ENCODE peak calls at places on chromosomes 2 and 18, in six cellular contexts. Y is adrenal gland; N is stimulated activated CD8-positive, alpha-beta memory T cell treated with anti-CD3 and anti-CD28 coated beads, Interleukin-15, amount 100 ng/mL, for 1 hour; K is stimulated activated CD4-positive, alpha-beta T cell treated with anti-CD3 and anti-CD28 coated beads, Interleukin-4, amount 100 ng/mL, for 1 hour; B is left cardiac atrium; U is NCI-H510A treated with DMSO at 0.1 percent for 48 hours. Q is an unnamed sample.

GRCh38 chr2:73728711-73729110 is 8.4 kb downstream of the TPRKB start:
- DNase-seq in B (no peak), N (no peak), K (no peak), Y (no peak), U (no peak), Q (no peak)

GRCh38 chr2:45177870-45178269 is 168.6 kb upstream of the SIX2 start:
- DNase-seq in N (no peak), U (no peak), Y (no peak), B (no peak), K (no peak), Q (no peak)

GRCh38 chr2:27960237-27960912 is 69.8 kb downstream of the BABAM2 start:
- DNase-seq in N (no peak), U (no peak), B (no peak), Y (no peak), K (no peak), Q (no peak)

GRCh38 chr2:45992021-45992745 is 305.0 kb upstream of the EPAS1 start:
- DNase-seq in B (peak; percentile 63), U (no peak), N (no peak), K (no peak), Y (peak; percentile 46), Q (no peak)

GRCh38 chr2:62595468-62595867 is 89.5 kb upstream of the TMEM17 start:
- DNase-seq in K (no peak), Y (no peak), N (no peak), U (no peak), B (no peak), Q (no peak)

GRCh38 chr2:53787255-53787910 is 539 bp downstream of the ERLEC1 start:
- DNase-seq in B (no peak), Y (no peak), N (no peak), K (no peak), U (peak; percentile 14), Q (no peak)

GRCh38 chr2:71861186-71862160 is 286.2 kb downstream of the CYP26B1 start:
- DNase-seq in B (no peak), K (no peak), U (peak; percentile 44), Y (no peak), N (no peak), Q (no peak)

GRCh38 chr2:8437228-8437948 is 244.5 kb upstream of the ID2 start:
- DNase-seq in K (no peak), N (no peak), B (no peak), Y (no peak), U (peak; percentile 66), Q (no peak)

GRCh38 chr2:54918647-54919280 is 131.5 kb downstream of the RTN4 start:
- DNase-seq in K (no peak), Y (no peak), U (no peak), B (no peak), N (no peak), Q (no peak)

GRCh38 chr18:79576686-79577351 is 102.8 kb upstream of the CTDP1 start:
- DNase-seq in B (peak; percentile 79), U (no peak), Y (peak; percentile 77), N (no peak), K (no peak), Q (no peak)

GRCh38 chr2:149572102-149572953 is 15.2 kb downstream of the MMADHC start:
- DNase-seq in Y (no peak), K (no peak), N (no peak), U (no peak), B (no peak), Q (no peak)

Q was measured in BE2C.